ENCODE peak calls at places on chromosomes 2 and 18, in four cellular contexts. R is tibial nerve, M is thyroid gland, S is K562. D is an unnamed sample.

GRCh38 chr18:24795129-24795528 is 334.7 kb downstream of the HRH4 start:
- DNase-seq in S (no peak), M (no peak), R (no peak), D (no peak)

GRCh38 chr2:29066271-29066860 is 8.0 kb downstream of the PCARE start:
- DNase-seq in M (peak; percentile 31), R (no peak), S (no peak), D (no peak)

GRCh38 chr2:100887713-100888112 is 67.8 kb downstream of the NPAS2 start:
- DNase-seq in M (no peak), R (no peak), S (no peak), D (no peak)

GRCh38 chr2:65164379-65165023 is 34.6 kb upstream of the RAB1A start:
- DNase-seq in R (no peak), M (no peak), S (no peak), D (no peak)

GRCh38 chr2:2648094-2648493 is 317.0 kb upstream of the MYT1L start:
- DNase-seq in S (no peak), M (no peak), R (no peak), D (no peak)

GRCh38 chr18:77106331-77106730 is 26.3 kb downstream of the MBP start:
- DNase-seq in S (peak; percentile 15), M (no peak), R (no peak), D (no peak)

GRCh38 chr18:35303610-35304009 is 13.6 kb upstream of the ZSCAN30 start:
- DNase-seq in R (no peak), M (no peak), S (no peak), D (no peak)

GRCh38 chr2:38377501-38378258 is 607 bp upstream of the ATL2 start:
- DNase-seq in R (no peak), S (no peak), M (no peak), D (peak; percentile 85)

GRCh38 chr2:36459725-36460137 is 104.2 kb downstream of the CRIM1 start:
- DNase-seq in M (peak; percentile 70), R (no peak), S (no peak), D (no peak)

GRCh38 chr2:157874997-157875719 is 972 bp downstream of the ACVR1 start:
- DNase-seq in M (peak; percentile 53), R (no peak), S (peak; percentile 18), D (peak; percentile 30)

GRCh38 chr2:85167479-85167878 is 34.3 kb downstream of the TCF7L1 start:
- DNase-seq in S (no peak), R (no peak), M (no peak), D (no peak)

GRCh38 chr18:67705748-67706147 is 189.2 kb upstream of the DSEL start:
- DNase-seq in S (no peak), R (no peak), M (no peak), D (no peak)

GRCh38 chr2:147133273-147133901 is 711.4 kb upstream of the ACVR2A start:
- DNase-seq in M (no peak), S (no peak), R (no peak), D (no peak)

GRCh38 chr2:47221956-47222355 is 66.8 kb upstream of the STPG4 start:
- DNase-seq in R (no peak), M (peak; percentile 39), S (no peak), D (no peak)

DNA sequence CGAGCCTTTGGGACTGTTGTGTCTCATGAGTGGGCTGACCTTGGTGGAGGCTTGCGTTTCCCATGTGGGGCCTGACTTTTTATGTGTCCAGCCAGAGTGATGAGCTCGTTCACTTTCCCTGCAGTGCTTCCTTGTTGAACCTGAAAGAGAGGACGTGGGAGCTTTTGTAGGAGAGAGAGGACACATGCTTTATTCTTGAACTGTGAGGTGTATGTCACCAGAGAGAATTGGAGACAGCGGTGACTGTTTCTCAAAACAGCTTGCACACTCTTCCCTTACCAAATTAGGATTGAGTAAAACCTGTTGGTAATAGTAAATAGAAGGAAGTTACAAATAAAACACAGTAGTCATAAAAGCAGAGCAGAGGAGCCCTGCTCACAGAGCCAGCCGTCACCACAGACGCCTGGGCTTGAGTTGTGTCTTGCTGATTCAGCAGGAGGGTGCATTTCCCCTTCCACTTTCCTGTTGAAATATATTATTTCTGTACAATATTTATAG is 60.7 kb downstream of the INPP4A start:
- DNase-seq in M (no peak), R (no peak), S (no peak), D (no peak)
- TF ChIP-seq POLR2A in M (no peak), R (no peak), S (no peak), D (no peak)

GRCh38 chr2:79124907-79125720 is 4.8 kb downstream of the REG1A start:
- DNase-seq in S (no peak), M (no peak), R (no peak), D (no peak)
- TF ChIP-seq POLR2A in S (no peak), M (no peak), R (no peak), D (no peak)

GRCh38 chr2:68319397-68320117 is at the start of gene CNRIP1:
- DNase-seq in M (peak; percentile 31), R (peak; percentile 54), S (peak; percentile 24), D (peak; percentile 57)
- TF ChIP-seq POLR2A in M (no peak), R (no peak), S (no peak), D (peak; percentile 45)

GRCh38 chr18:74595425-74595824 is 2.2 kb upstream of the ZNF407 start:
- DNase-seq in S (no peak), M (no peak), R (no peak), D (no peak)

GRCh38 chr18:74596959-74597661 is 560 bp upstream of the ZNF407 start:
- DNase-seq in S (peak; percentile 47), M (peak; percentile 68), R (peak; percentile 46), D (no peak)

GRCh38 chr18:74598350-74599001 is 806 bp downstream of the ZNF407 start:
- DNase-seq in R (no peak), S (peak; percentile 48), M (peak; percentile 61), D (no peak)

DNA sequence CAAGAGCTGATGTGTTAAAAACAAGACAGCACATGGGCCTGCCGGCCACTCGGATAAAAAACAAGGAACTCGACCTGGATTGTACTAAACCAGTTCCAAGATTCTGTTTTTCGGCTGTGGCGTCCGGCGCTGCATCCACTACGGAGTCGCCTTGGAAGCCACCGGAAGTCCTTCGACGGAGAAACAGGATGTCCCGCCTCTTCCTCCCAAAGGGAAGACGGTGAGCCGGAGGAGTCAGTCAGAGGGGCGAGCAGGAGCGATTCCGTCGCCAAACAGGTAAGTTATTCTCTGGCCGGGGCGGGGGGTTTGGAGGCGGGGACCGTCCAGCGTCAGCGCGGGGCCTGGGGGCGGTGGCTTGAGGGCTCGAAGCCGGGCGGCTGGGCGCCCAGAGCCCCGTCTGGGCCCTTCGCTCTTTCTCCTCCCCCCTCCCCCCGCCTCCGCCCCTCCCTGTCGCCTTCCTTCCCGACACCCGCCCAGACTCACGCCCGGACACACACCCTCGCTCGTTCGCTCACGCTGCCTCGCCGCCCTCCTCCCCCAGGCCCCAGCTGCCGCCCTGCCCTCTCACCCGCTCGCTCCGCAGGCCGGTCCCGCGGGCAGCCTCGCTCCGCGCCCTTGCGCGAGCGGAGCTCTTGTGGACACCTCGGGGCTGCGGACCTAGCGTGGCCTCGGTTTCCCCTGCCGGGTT is at the start of gene ZNF407:
- DNase-seq in S (peak; percentile 83), M (peak; percentile 85), R (peak; percentile 73), D (peak; percentile 25)
- TF ChIP-seq POLR2A in S (peak; percentile 73), M (no peak), R (no peak), D (no peak)

GRCh38 chr2:70248145-70248809 is at the start of gene TIA1:
- DNase-seq in R (peak; percentile 95), S (peak; percentile 98), M (peak; percentile 98), D (peak; percentile 90)

GRCh38 chr2:70243804-70244584 is 4.4 kb downstream of the TIA1 start:
- DNase-seq in S (peak; percentile 16), M (no peak), R (no peak), D (no peak)

GRCh38 chr2:70250434-70250833 is 2.0 kb upstream of the TIA1 start:
- DNase-seq in M (no peak), R (no peak), S (no peak), D (no peak)

GRCh38 chr2:70248810-70249438 is 496 bp upstream of the TIA1 start:
- DNase-seq in M (peak; percentile 90), R (peak; percentile 95), S (peak; percentile 31), D (peak; percentile 26)

DNA sequence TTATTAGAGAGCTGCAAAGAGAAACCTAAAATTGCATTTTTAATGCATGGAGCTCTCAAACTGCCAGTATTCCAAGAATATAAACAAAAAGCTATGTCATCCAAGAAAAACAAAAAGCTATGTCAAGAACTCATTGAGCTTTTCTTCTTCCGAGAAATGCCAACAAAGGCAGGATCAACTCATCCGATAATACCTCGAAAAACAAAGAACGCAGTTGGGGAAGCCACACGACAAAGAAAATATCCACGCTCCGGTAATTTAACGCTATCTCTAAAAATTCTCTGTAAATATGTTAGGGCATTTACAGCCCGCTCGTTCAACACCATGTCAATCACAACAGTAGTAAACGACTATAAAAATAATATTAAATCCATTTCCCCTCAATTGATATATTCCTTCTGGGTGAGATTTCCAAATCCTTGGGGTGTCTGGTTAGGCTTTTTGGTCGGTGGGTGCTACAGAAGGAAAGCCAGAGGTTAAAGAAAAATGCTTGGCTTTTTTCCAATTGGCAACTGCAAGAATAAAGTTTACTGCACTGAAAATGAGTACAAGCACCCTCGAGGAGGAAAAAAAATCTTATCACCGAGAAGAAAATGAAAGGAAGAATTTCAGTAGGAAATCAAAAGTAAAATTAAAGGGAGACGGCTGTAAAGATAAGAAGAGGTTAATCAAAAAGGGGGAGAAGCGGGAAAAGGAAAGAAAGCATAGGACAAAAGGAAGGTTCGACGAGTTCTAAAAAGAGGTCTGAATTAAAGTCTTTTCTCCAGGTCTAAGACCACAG is 874 bp downstream of the TIA1 start:
- DNase-seq in S (no peak), R (no peak), M (no peak), D (no peak)
- TF ChIP-seq POLR2A in S (no peak), R (no peak), M (no peak), D (no peak)

GRCh38 chr2:128315829-128316776 is 2.6 kb downstream of the HS6ST1 start:
- DNase-seq in R (no peak), M (peak; percentile 5), S (no peak), D (no peak)

GRCh38 chr2:128316777-128317185 is 1.9 kb downstream of the HS6ST1 start:
- DNase-seq in R (no peak), S (no peak), M (peak; percentile 7), D (no peak)

GRCh38 chr2:128318776-128319456 is at the start of gene HS6ST1:
- DNase-seq in M (peak; percentile 90), R (peak; percentile 81), S (peak; percentile 89), D (peak; percentile 87)

GRCh38 chr2:128315122-128315828 is 3.4 kb downstream of the HS6ST1 start:
- DNase-seq in M (peak; percentile 5), S (no peak), R (peak; percentile 11), D (no peak)

DNA sequence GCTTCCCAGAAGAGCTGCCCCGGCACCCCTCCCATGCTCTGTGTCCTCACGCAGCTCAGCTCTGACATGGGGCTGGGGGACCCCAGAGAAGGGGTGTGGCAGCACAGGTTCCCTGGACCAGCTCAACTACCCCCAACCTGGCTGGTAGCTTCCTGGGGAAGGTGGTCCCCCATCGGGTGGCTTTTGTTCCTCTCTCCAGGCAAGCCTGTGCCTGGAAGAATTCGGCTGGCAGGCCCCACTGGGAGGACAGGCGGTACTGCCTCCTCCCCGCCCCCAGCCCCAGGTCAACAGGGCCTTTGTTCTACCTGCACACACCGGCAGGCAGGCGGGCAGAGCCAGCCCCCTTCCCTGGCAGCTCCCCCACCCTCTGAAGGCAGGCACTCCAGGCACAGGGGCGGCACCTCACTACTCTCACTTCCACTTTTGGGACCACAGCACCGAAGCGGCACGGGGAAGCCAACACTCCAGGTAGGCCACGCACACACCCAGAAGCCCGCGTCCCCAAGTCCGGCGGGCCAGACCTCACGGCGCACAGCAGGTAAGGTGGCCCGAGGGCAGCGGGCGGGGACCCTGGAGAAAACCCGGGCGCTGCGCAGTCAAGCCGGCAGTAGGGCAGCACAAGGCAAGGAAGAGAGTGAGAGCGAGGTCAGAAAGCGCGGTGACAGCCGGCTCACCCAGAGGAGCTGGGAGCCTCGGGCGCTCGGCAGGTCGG is 1.3 kb downstream of the HS6ST1 start:
- DNase-seq in R (peak; percentile 15), M (peak; percentile 71), S (peak; percentile 33), D (no peak)
- TF ChIP-seq POLR2A in R (no peak), M (no peak), S (no peak), D (no peak)